ENCODE peak calls at places on chromosome 20, in eight cellular contexts. Y is nucleus accumbens; J is activated CD4-positive, alpha-beta T cell treated with anti-CD3 and anti-CD28 coated beads, Interleukin-2, amount 50 U/mL, for 1 hour; O is HTR-8/SVneo; T is foreskin fibroblast; L is stimulated activated CD8-positive, alpha-beta memory T cell treated with anti-CD3 and anti-CD28 coated beads, Interleukin-4, amount 100 ng/mL, for 24 hours; S is DMS153; G is EH. F is an unnamed sample.

GRCh38 chr20:5397418-5397817 is 80.7 kb upstream of the PROKR2 start:
- DNase-seq in Y (no peak), J (no peak), O (no peak), T (no peak), L (no peak), S (no peak), G (no peak), F (no peak)

GRCh38 chr20:8151371-8151770 is 19.3 kb downstream of the PLCB1 start:
- DNase-seq in Y (no peak), J (no peak), O (no peak), T (no peak), L (no peak), S (peak), G (no peak), F (no peak)

GRCh38 chr20:63556873-63557478 is 3.0 kb downstream of the FNDC11 start:
- DNase-seq in Y (no peak), J (no peak), O (no peak), T (no peak), L (no peak), S (no peak), G (no peak), F (no peak)

GRCh38 chr20:17569616-17570346 is at the start of gene DSTN:
- DNase-seq in Y (peak), J (peak), O (peak), T (peak), L (peak), S (peak), G (peak), F (peak)

GRCh38 chr20:14142964-14143627 is 147.8 kb downstream of the MACROD2 start:
- DNase-seq in Y (no peak), J (no peak), O (no peak), T (peak), L (no peak), S (no peak), G (peak), F (no peak)

GRCh38 chr20:57900226-57900905 is 190.6 kb upstream of the PMEPA1 start:
- DNase-seq in Y (no peak), J (no peak), O (no peak), T (no peak), L (no peak), S (no peak), G (no peak), F (no peak)

GRCh38 chr20:4966826-4967751 is 34.2 kb downstream of the SLC23A2 start:
- DNase-seq in Y (no peak), J (no peak), O (no peak), T (no peak), L (no peak), S (no peak), G (no peak), F (no peak)

GRCh38 chr20:25533920-25534700 is 51.2 kb downstream of the NINL start:
- DNase-seq in Y (no peak), J (no peak), O (no peak), T (no peak), L (no peak), S (no peak), G (no peak), F (no peak)

GRCh38 chr20:9515761-9516657 is 1.6 kb downstream of the LAMP5 start:
- DNase-seq in Y (no peak), J (no peak), O (no peak), T (no peak), L (no peak), S (no peak), G (peak), F (no peak)

GRCh38 chr20:4989570-4989969 is 11.7 kb downstream of the SLC23A2 start:
- DNase-seq in Y (no peak), J (no peak), O (no peak), T (no peak), L (no peak), S (no peak), G (no peak), F (no peak)

GRCh38 chr20:37735541-37735940 is 41.7 kb downstream of the CTNNBL1 start:
- DNase-seq in Y (no peak), J (no peak), O (no peak), T (no peak), L (no peak), S (no peak), G (no peak), F (no peak)

GRCh38 chr20:32737371-32738223 is 5.7 kb downstream of the COMMD7 start:
- DNase-seq in Y (no peak), J (peak), O (no peak), T (peak), L (no peak), S (no peak), G (peak), F (no peak)

GRCh38 chr20:62759981-62760431 is 36.3 kb upstream of the MRGBP start:
- DNase-seq in Y (no peak), J (no peak), O (no peak), T (no peak), L (no peak), S (no peak), G (no peak), F (no peak)

GRCh38 chr20:52972190-52972937 is at the start of gene TSHZ2:
- DNase-seq in Y (peak), J (peak), O (peak), T (no peak), L (no peak), S (peak), G (no peak), F (peak)

GRCh38 chr20:40592891-40593290 is 96.1 kb downstream of the MAFB start:
- DNase-seq in Y (no peak), J (no peak), O (no peak), T (no peak), L (no peak), S (no peak), G (no peak), F (no peak)

GRCh38 chr20:58054082-58054481 is 174.4 kb downstream of the ANKRD60 start:
- DNase-seq in Y (no peak), J (no peak), O (no peak), T (no peak), L (no peak), S (no peak), G (no peak), F (no peak)

GRCh38 chr20:37558306-37558705 is 30.6 kb upstream of the BLCAP start:
- DNase-seq in Y (no peak), J (no peak), O (no peak), T (no peak), L (no peak), S (no peak), G (no peak), F (no peak)

GRCh38 chr20:63475209-63475608 is 2.8 kb upstream of the KCNQ2 start:
- DNase-seq in Y (no peak), J (no peak), O (peak), T (peak), L (no peak), S (no peak), G (peak), F (no peak)

F was measured in stimulated activated CD4-positive, alpha-beta T cell treated with anti-CD3 and anti-CD28 coated beads, TNF-alpha, amount 100 ng/mL, for 48 hours.